ENCODE peak calls at places on chromosomes 4 and X, in four cellular contexts. C is SK-N-SH, J is HepG2, N is GM12878. M is an unnamed sample.

GRCh38 chr4:74317616-74318256 is 9.5 kb downstream of the EPGN start:
- DNase-seq in C (no peak), N (no peak), J (no peak), M (no peak)

GRCh38 chrX:120840826-120841225 is 34.8 kb downstream of the CT47B1 start:
- DNase-seq in N (no peak), C (no peak), J (no peak), M (peak)

GRCh38 chr4:35125995-35126712 is 1118.2 kb downstream of the ARAP2 start:
- DNase-seq in C (no peak), N (no peak), J (peak), M (no peak)

GRCh38 chrX:133574716-133575115 is 159.4 kb upstream of the GPC4 start:
- DNase-seq in N (no peak), J (no peak), C (no peak), M (no peak)

GRCh38 chrX:153779891-153780677 is 757 bp upstream of the SRPK3 start:
- DNase-seq in C (no peak), N (no peak), J (no peak), M (no peak)

GRCh38 chrX:72255445-72255844 is 16.6 kb upstream of the ERCC6L start:
- DNase-seq in J (no peak), C (no peak), N (no peak), M (no peak)

GRCh38 chrX:68018248-68019203 is 414.8 kb downstream of the OPHN1 start:
- DNase-seq in C (peak), J (peak), N (no peak), M (peak)

GRCh38 chr4:167774646-167775045 is 317.7 kb upstream of the ANXA10 start:
- DNase-seq in C (no peak), J (no peak), N (no peak), M (no peak)

GRCh38 chr4:6472008-6472386 is 417 bp downstream of the PPP2R2C start:
- DNase-seq in J (no peak), N (no peak), C (no peak), M (no peak)
- TF ChIP-seq RAD21 in J (no peak), N (no peak), C (no peak), M (no peak)

DNA sequence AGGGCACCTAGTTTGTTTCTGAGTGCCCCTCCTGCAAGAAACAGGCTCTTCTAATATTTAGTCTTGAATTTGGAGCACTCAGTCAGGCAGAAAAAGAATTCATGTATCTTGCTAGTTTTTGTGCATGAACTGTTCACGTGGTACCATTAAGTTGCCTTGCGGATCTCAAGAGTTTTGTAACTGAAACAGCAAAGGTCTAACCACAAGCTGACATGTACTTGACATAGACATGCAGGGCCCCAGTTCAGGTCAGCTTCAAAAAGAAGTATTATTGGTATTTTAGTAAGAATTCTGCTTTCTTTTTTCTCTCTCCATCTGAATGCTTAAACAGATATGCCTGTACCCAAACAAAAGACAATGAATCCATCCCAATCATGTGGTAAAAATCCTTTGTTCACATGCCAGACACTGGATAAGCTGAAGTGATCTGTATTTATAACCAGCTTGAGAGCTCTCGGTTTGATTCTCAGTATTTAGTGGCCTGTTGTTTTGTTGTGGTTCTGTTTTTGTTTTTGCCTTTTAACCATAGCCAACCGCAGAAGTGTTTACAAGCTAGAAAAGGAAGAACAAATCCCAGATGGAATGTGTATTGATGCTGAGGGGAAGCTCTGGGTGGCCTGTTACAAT is 13.0 kb downstream of the RGN start:
- DNase-seq in C (no peak), N (peak), J (no peak), M (no peak)
- TF ChIP-seq EP300 in C (no peak), N (no peak), J (no peak), M (no peak)

DNA sequence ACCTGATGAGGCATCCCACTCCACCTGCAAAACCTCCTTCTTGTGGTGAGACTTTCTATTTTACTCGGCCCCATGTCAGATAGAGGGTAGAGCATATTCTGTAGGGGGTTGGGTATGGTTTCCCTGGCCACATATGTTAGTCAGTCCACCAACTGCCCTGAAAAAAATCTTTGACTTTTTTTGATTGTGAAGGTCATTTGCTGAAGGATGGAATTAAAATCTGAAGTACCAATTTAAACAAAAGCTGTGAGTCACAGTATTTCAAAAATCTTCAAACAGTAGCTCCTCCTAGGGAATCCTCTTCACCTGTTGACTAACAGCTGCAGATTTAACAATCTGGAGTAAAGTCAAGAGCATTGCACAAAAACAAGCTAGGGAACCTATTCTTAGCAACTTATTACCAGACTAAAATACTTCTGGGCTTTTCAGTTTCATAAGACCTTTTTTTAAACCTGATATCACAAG is 8.0 kb upstream of the CCDC110 start:
- DNase-seq in N (peak), J (no peak), C (no peak), M (no peak)
- TF ChIP-seq RAD21 in N (no peak), J (no peak), C (no peak), M (no peak)

DNA sequence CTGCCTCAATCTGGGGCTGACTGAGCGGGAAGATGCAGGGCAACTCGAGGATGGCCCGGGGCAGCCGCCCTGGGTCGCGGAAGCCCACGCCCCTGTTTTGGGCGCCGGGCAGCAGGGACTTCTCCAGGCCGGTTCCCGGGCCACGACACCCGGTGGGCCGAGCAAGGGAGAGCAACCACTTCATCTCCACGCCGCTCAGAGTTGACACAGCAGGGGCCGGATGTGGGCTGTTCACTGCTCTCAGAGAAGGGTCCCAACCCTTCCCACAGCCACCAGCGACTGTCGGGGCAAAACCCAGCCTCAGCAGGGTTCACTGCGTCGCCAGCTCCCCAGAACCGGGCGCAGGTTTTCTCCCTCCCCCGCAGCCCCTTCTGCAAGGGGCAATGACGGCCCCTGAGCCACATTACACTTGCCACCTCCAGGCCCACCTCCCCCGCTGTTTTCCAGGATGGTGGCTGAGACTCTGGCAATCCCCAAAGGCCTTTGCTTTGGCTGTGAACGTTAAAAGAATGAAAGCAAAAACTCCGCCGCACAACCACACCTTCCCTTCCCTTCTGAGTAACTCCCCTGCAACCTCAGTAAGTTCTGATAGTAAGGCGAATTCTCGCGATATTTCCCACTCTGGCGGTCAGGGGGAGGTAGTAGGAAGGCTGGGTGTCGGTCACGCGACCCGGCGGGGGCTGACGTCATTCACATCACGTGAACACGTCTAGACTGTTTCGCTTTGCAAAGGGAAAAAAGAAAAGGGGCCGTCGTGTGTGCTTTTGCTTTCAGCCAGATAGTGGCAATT is 718 bp upstream of the CAMK2D start:
- DNase-seq in J (peak), C (peak), N (peak), M (peak)
- TF ChIP-seq EP300 in J (no peak), C (no peak), N (peak), M (no peak)

GRCh38 chr4:184942447-184943425 is 75.6 kb upstream of the HELT start:
- DNase-seq in N (no peak), C (no peak), J (no peak), M (no peak)
- TF ChIP-seq RAD21 in N (no peak), C (no peak), J (no peak), M (no peak)

DNA sequence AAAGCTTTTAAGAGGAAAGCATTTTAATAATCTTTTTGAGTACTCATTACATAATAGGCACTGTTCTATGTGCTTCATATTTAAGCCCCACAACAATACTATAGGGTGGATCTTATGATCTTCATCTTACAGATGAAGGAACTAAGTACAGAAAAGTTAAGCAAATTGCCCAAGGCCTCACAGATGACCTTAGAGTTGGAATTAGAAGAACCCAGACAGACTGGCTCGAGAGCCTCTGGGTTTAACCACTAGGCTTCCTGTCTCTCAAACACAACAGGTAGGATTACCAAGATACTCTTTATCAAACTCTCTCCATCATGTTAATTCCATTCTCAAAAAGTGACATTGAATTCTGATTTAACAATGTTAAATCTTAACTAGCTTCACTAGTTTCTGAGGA is 23.8 kb downstream of the TRPC5 start:
- DNase-seq in N (no peak), C (no peak), J (no peak), M (no peak)
- TF ChIP-seq EP300 in N (no peak), C (no peak), J (no peak), M (no peak)

DNA sequence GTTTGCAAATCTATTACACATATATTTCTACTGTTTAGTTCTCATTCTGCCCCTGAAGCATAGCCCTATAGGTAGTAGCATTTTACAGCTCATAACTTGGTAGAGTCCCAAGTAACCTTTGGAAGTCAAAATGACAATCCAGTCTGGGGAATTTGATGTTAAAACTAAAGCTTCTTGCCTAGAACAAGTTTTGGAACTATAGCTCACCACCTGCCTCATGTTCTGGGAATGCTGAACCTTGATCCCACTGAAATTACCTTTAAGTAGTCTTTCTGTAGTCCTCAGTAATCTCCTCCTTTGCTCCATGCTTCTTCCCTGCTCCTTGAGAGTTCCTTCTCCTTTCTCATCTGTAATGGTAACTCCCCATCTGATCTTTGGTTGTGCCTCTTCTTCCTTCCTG is 8.5 kb downstream of the UGT8 start:
- DNase-seq in C (no peak), N (no peak), J (no peak), M (no peak)
- TF ChIP-seq RAD21 in C (no peak), N (no peak), J (no peak), M (no peak)

M was measured in A549.